ENCODE peak calls at places on chromosomes 13 and 19, in nine cellular contexts. R is stimulated activated CD4-positive, alpha-beta T cell treated with anti-CD3 and anti-CD28 coated beads, TNF-alpha, amount 100 ng/mL, for 4 hours; O is Right ventricle myocardium superior; W is HFFc6; B is RKO; G is GF-D8; Q is pancreas; H is choroid plexus epithelial cell; K is stimulated activated CD8-positive, alpha-beta memory T cell treated with anti-CD3 and anti-CD28 coated beads, Interleukin-15, amount 100 ng/mL, for 4 hours. S is an unnamed sample.
A peak's percentile ranks its signal among the peaks of the same experiment; 100 is the strongest.

GRCh38 chr13:50292082-50292481 is 276.8 kb downstream of the KCNRG start:
- DNase-seq in R (no peak), O (no peak), W (no peak), B (no peak), G (no peak), Q (no peak), H (no peak), K (no peak), S (no peak)

GRCh38 chr19:3142292-3142670 is 6.4 kb downstream of the GNA15 start:
- DNase-seq in R (peak; percentile 38), O (no peak), W (peak; percentile 89), B (peak; percentile 83), G (peak; percentile 70), Q (no peak), H (no peak), K (no peak), S (no peak)

GRCh38 chr19:17576758-17577532 is 21.5 kb downstream of the COLGALT1 start:
- DNase-seq in R (no peak), O (peak; percentile 61), W (no peak), B (no peak), G (no peak), Q (peak; percentile 74), H (no peak), K (no peak), S (peak; percentile 84)

GRCh38 chr19:1875646-1876493 is 9.4 kb downstream of the ABHD17A start:
- DNase-seq in R (peak; percentile 73), O (peak; percentile 97), W (peak; percentile 78), B (peak; percentile 95), G (peak; percentile 53), Q (peak; percentile 96), H (peak; percentile 88), K (peak; percentile 77), S (peak; percentile 94)

GRCh38 chr13:73809561-73809960 is 324.6 kb downstream of the KLF12 start:
- DNase-seq in R (no peak), O (no peak), W (peak; percentile 56), B (no peak), G (no peak), Q (no peak), H (peak; percentile 74), K (no peak), S (no peak)

GRCh38 chr13:74135306-74136088 is 1.3 kb upstream of the KLF12 start:
- DNase-seq in R (no peak), O (peak; percentile 84), W (peak; percentile 53), B (peak; percentile 64), G (no peak), Q (peak; percentile 66), H (peak; percentile 90), K (peak; percentile 50), S (peak; percentile 78)

GRCh38 chr13:39945226-39945625 is 289.8 kb downstream of the COG6 start:
- DNase-seq in R (no peak), O (peak; percentile 44), W (no peak), B (no peak), G (no peak), Q (no peak), H (no peak), K (no peak), S (no peak)

GRCh38 chr19:3699071-3699740 is 1.1 kb downstream of the PIP5K1C start:
- DNase-seq in R (no peak), O (peak; percentile 72), W (peak; percentile 60), B (peak; percentile 64), G (no peak), Q (peak; percentile 83), H (peak; percentile 42), K (no peak), S (peak; percentile 50)

GRCh38 chr19:9934132-9934950 is 2.0 kb downstream of the OLFM2 start:
- DNase-seq in R (peak; percentile 72), O (peak; percentile 79), W (peak; percentile 45), B (peak; percentile 53), G (no peak), Q (peak; percentile 91), H (peak; percentile 76), K (peak; percentile 43), S (peak; percentile 74)

GRCh38 chr13:30806784-30807183 is 71.4 kb downstream of the ALOX5AP start:
- DNase-seq in R (no peak), O (no peak), W (peak; percentile 76), B (peak; percentile 64), G (peak; percentile 13), Q (no peak), H (peak; percentile 87), K (no peak), S (no peak)

GRCh38 chr19:1469936-1470863 is 8.8 kb downstream of the C19orf25 start:
- DNase-seq in R (peak; percentile 61), O (no peak), W (no peak), B (peak; percentile 87), G (no peak), Q (peak; percentile 79), H (peak; percentile 25), K (peak; percentile 38), S (peak; percentile 67)

GRCh38 chr13:62357887-62358645 is 942.4 kb upstream of the PCDH20 start:
- DNase-seq in R (no peak), O (no peak), W (no peak), B (peak; percentile 66), G (no peak), Q (no peak), H (peak; percentile 83), K (no peak), S (no peak)

GRCh38 chr19:47679251-47679900 is 33.8 kb upstream of the EHD2 start:
- DNase-seq in R (no peak), O (no peak), W (no peak), B (no peak), G (no peak), Q (peak; percentile 62), H (no peak), K (no peak), S (no peak)

GRCh38 chr13:84097148-84097547 is 214.9 kb upstream of the SLITRK1 start:
- DNase-seq in R (no peak), O (no peak), W (no peak), B (no peak), G (no peak), Q (no peak), H (no peak), K (no peak), S (no peak)

GRCh38 chr19:33487901-33488817 is 33.4 kb downstream of the PEPD start:
- DNase-seq in R (no peak), O (no peak), W (no peak), B (no peak), G (no peak), Q (peak; percentile 35), H (no peak), K (no peak), S (no peak)

GRCh38 chr13:111913790-111914189 is 153.2 kb upstream of the SOX1 start:
- DNase-seq in R (no peak), O (no peak), W (no peak), B (no peak), G (no peak), Q (no peak), H (no peak), K (no peak), S (no peak)

GRCh38 chr13:88022826-88023225 is 351.7 kb downstream of the SLITRK5 start:
- DNase-seq in R (no peak), O (no peak), W (no peak), B (no peak), G (no peak), Q (no peak), H (peak; percentile 45), K (no peak), S (no peak)

GRCh38 chr19:35557539-35558399 is 5.7 kb downstream of the ATP4A start:
- DNase-seq in R (no peak), O (peak; percentile 74), W (no peak), B (no peak), G (no peak), Q (peak; percentile 90), H (peak; percentile 50), K (no peak), S (peak; percentile 50)

GRCh38 chr13:89862011-89862690 is 1485.3 kb upstream of the MIR17HG start:
- DNase-seq in R (no peak), O (no peak), W (no peak), B (no peak), G (no peak), Q (no peak), H (no peak), K (no peak), S (no peak)

GRCh38 chr13:76837811-76838210 is 48.4 kb downstream of the KCTD12 start:
- DNase-seq in R (no peak), O (no peak), W (no peak), B (no peak), G (no peak), Q (no peak), H (peak; percentile 43), K (no peak), S (no peak)

GRCh38 chr19:50804420-50805272 is 14.4 kb downstream of the ACP4 start:
- DNase-seq in R (peak; percentile 96), O (peak; percentile 99), W (peak; percentile 98), B (peak; percentile 99), G (peak; percentile 97), Q (peak; percentile 100), H (peak; percentile 99), K (peak; percentile 96), S (peak; percentile 98)

GRCh38 chr19:18995804-18996241 is 37.5 kb downstream of the SUGP2 start:
- DNase-seq in R (no peak), O (peak; percentile 71), W (peak; percentile 88), B (peak; percentile 92), G (peak; percentile 3), Q (no peak), H (peak; percentile 94), K (no peak), S (peak; percentile 17)

GRCh38 chr13:22235285-22235949 is 564.5 kb downstream of the FGF9 start:
- DNase-seq in R (no peak), O (no peak), W (no peak), B (peak; percentile 30), G (no peak), Q (no peak), H (no peak), K (no peak), S (no peak)

GRCh38 chr13:73273737-73274136 is 214.9 kb downstream of the KLF5 start:
- DNase-seq in R (no peak), O (no peak), W (peak; percentile 86), B (no peak), G (no peak), Q (no peak), H (peak; percentile 92), K (no peak), S (no peak)

GRCh38 chr19:56625708-56626107 is 17.3 kb upstream of the SMIM17 start:
- DNase-seq in R (no peak), O (no peak), W (no peak), B (no peak), G (no peak), Q (no peak), H (no peak), K (no peak), S (no peak)

GRCh38 chr13:113002206-113002821 is 33.3 kb downstream of the MCF2L start:
- DNase-seq in R (no peak), O (no peak), W (no peak), B (no peak), G (no peak), Q (no peak), H (no peak), K (no peak), S (peak; percentile 32)

GRCh38 chr13:77820431-77821149 is 98.0 kb downstream of the EDNRB start:
- DNase-seq in R (no peak), O (no peak), W (no peak), B (no peak), G (no peak), Q (no peak), H (no peak), K (no peak), S (no peak)

GRCh38 chr19:10333758-10334339 is 520 bp upstream of the RAVER1 start:
- DNase-seq in R (no peak), O (no peak), W (peak; percentile 11), B (peak; percentile 42), G (no peak), Q (no peak), H (peak; percentile 13), K (no peak), S (no peak)

GRCh38 chr19:45592366-45592765 is 7.8 kb upstream of the OPA3 start:
- DNase-seq in R (no peak), O (no peak), W (no peak), B (no peak), G (no peak), Q (no peak), H (no peak), K (no peak), S (no peak)

GRCh38 chr19:43664008-43664407 is 6.0 kb downstream of the PLAUR start:
- DNase-seq in R (no peak), O (no peak), W (no peak), B (no peak), G (no peak), Q (no peak), H (no peak), K (no peak), S (no peak)

GRCh38 chr13:106373989-106374572 is 161.4 kb downstream of the EFNB2 start:
- DNase-seq in R (no peak), O (no peak), W (no peak), B (no peak), G (no peak), Q (no peak), H (peak; percentile 89), K (no peak), S (no peak)

S was measured in transverse colon.